ENCODE peak calls at places on chromosomes 16 and 17, in six cellular contexts. One of them, this sample, is unnamed.

GRCh38 chr17:978110-979093 is 1.2 kb downstream of the NXN start:
- DNase-seq in H1: no peak
- DNase-seq in neuronal stem cell: peak; percentile 42
- DNase-seq in IMR-90: peak; percentile 61
- DNase-seq in mesenchymal stem cell: peak; percentile 68
- DNase-seq in mesendoderm: peak; percentile 48
- DNase-seq in this sample: no peak

GRCh38 chr17:21213005-21213404 is 956 bp downstream of the TMEM11 start:
- DNase-seq in H1: no peak
- DNase-seq in neuronal stem cell: no peak
- DNase-seq in IMR-90: no peak
- DNase-seq in mesenchymal stem cell: no peak
- DNase-seq in mesendoderm: no peak
- DNase-seq in this sample: no peak

GRCh38 chr16:1338119-1338730 is 4.8 kb downstream of the BAIAP3 start:
- DNase-seq in H1: no peak
- DNase-seq in neuronal stem cell: no peak
- DNase-seq in IMR-90: no peak
- DNase-seq in mesenchymal stem cell: no peak
- DNase-seq in mesendoderm: no peak
- DNase-seq in this sample: peak; percentile 67

GRCh38 chr16:84947022-84947421 is 64.3 kb downstream of the ZDHHC7 start:
- DNase-seq in H1: no peak
- DNase-seq in neuronal stem cell: no peak
- DNase-seq in IMR-90: no peak
- DNase-seq in mesenchymal stem cell: no peak
- DNase-seq in mesendoderm: no peak
- DNase-seq in this sample: no peak

GRCh38 chr17:81998719-81999438 is 21.4 kb downstream of the ASPSCR1 start:
- DNase-seq in H1: no peak
- DNase-seq in neuronal stem cell: no peak
- DNase-seq in IMR-90: no peak
- DNase-seq in mesenchymal stem cell: no peak
- DNase-seq in mesendoderm: no peak
- DNase-seq in this sample: no peak

GRCh38 chr16:2715519-2715918 is 4.5 kb downstream of the PRSS27 start:
- DNase-seq in H1: no peak
- DNase-seq in neuronal stem cell: peak; percentile 40
- DNase-seq in IMR-90: peak; percentile 46
- DNase-seq in mesenchymal stem cell: peak; percentile 51
- DNase-seq in mesendoderm: peak; percentile 59
- DNase-seq in this sample: peak; percentile 77

GRCh38 chr17:7844292-7845154 is 10.3 kb upstream of the TMEM88 start:
- DNase-seq in H1: no peak
- DNase-seq in neuronal stem cell: peak; percentile 85
- DNase-seq in IMR-90: peak; percentile 94
- DNase-seq in mesenchymal stem cell: peak; percentile 98
- DNase-seq in mesendoderm: peak; percentile 97
- DNase-seq in this sample: peak; percentile 97

GRCh38 chr17:1362964-1363363 is 37.1 kb downstream of the YWHAE start:
- DNase-seq in H1: no peak
- DNase-seq in neuronal stem cell: no peak
- DNase-seq in IMR-90: no peak
- DNase-seq in mesenchymal stem cell: no peak
- DNase-seq in mesendoderm: no peak
- DNase-seq in this sample: no peak

GRCh38 chr16:30473231-30474061 is 904 bp downstream of the ITGAL start:
- DNase-seq in H1: no peak
- DNase-seq in neuronal stem cell: no peak
- DNase-seq in IMR-90: no peak
- DNase-seq in mesenchymal stem cell: no peak
- DNase-seq in mesendoderm: no peak
- DNase-seq in this sample: no peak

GRCh38 chr16:88634141-88634993 is 4.0 kb upstream of the IL17C start:
- DNase-seq in H1: no peak
- DNase-seq in neuronal stem cell: peak; percentile 46
- DNase-seq in IMR-90: peak; percentile 23
- DNase-seq in mesenchymal stem cell: peak; percentile 85
- DNase-seq in mesendoderm: peak; percentile 80
- DNase-seq in this sample: peak; percentile 85

GRCh38 chr16:14460726-14461125 is 169.3 kb downstream of the PARN start:
- DNase-seq in H1: no peak
- DNase-seq in neuronal stem cell: no peak
- DNase-seq in IMR-90: no peak
- DNase-seq in mesenchymal stem cell: no peak
- DNase-seq in mesendoderm: no peak
- DNase-seq in this sample: no peak

GRCh38 chr17:65630502-65630901 is 69.1 kb upstream of the AXIN2 start:
- DNase-seq in H1: no peak
- DNase-seq in neuronal stem cell: no peak
- DNase-seq in IMR-90: no peak
- DNase-seq in mesenchymal stem cell: no peak
- DNase-seq in mesendoderm: no peak
- DNase-seq in this sample: no peak

GRCh38 chr16:54487933-54488332 is 201.3 kb upstream of the IRX3 start:
- DNase-seq in H1: no peak
- DNase-seq in neuronal stem cell: no peak
- DNase-seq in IMR-90: no peak
- DNase-seq in mesenchymal stem cell: no peak
- DNase-seq in mesendoderm: no peak
- DNase-seq in this sample: no peak

GRCh38 chr16:65414284-65414984 is 292.6 kb upstream of the CDH11 start:
- DNase-seq in H1: no peak
- DNase-seq in neuronal stem cell: no peak
- DNase-seq in IMR-90: peak; percentile 87
- DNase-seq in mesenchymal stem cell: peak; percentile 83
- DNase-seq in mesendoderm: peak; percentile 4
- DNase-seq in this sample: no peak

GRCh38 chr17:82106697-82107305 is 8.8 kb upstream of the FASN start:
- DNase-seq in H1: no peak
- DNase-seq in neuronal stem cell: no peak
- DNase-seq in IMR-90: no peak
- DNase-seq in mesenchymal stem cell: no peak
- DNase-seq in mesendoderm: no peak
- DNase-seq in this sample: no peak

GRCh38 chr16:84844561-84845495 is 25.0 kb downstream of the CRISPLD2 start:
- DNase-seq in H1: peak; percentile 56
- DNase-seq in neuronal stem cell: peak; percentile 33
- DNase-seq in IMR-90: no peak
- DNase-seq in mesenchymal stem cell: no peak
- DNase-seq in mesendoderm: peak; percentile 46
- DNase-seq in this sample: peak; percentile 64

GRCh38 chr16:86217001-86217890 is 293.1 kb upstream of the FOXF1 start:
- DNase-seq in H1: no peak
- DNase-seq in neuronal stem cell: no peak
- DNase-seq in IMR-90: no peak
- DNase-seq in mesenchymal stem cell: no peak
- DNase-seq in mesendoderm: no peak
- DNase-seq in this sample: no peak

GRCh38 chr16:9489823-9490467 is 398.5 kb downstream of the HAPSTR1 start:
- DNase-seq in H1: no peak
- DNase-seq in neuronal stem cell: no peak
- DNase-seq in IMR-90: no peak
- DNase-seq in mesenchymal stem cell: no peak
- DNase-seq in mesendoderm: no peak
- DNase-seq in this sample: no peak

GRCh38 chr17:65123757-65124675 is 13.2 kb upstream of the RGS9 start:
- DNase-seq in H1: no peak
- DNase-seq in neuronal stem cell: no peak
- DNase-seq in IMR-90: peak; percentile 76
- DNase-seq in mesenchymal stem cell: peak; percentile 33
- DNase-seq in mesendoderm: no peak
- DNase-seq in this sample: no peak

GRCh38 chr16:21565816-21566669 is 33.3 kb upstream of the METTL9 start:
- DNase-seq in H1: no peak
- DNase-seq in neuronal stem cell: no peak
- DNase-seq in IMR-90: no peak
- DNase-seq in mesenchymal stem cell: no peak
- DNase-seq in mesendoderm: no peak
- DNase-seq in this sample: no peak

GRCh38 chr16:50520451-50521245 is 27.5 kb upstream of the NKD1 start:
- DNase-seq in H1: no peak
- DNase-seq in neuronal stem cell: no peak
- DNase-seq in IMR-90: no peak
- DNase-seq in mesenchymal stem cell: no peak
- DNase-seq in mesendoderm: no peak
- DNase-seq in this sample: peak; percentile 14

GRCh38 chr17:40035162-40035559 is 19.0 kb downstream of the MED24 start:
- DNase-seq in H1: peak; percentile 43
- DNase-seq in neuronal stem cell: peak; percentile 61
- DNase-seq in IMR-90: peak; percentile 47
- DNase-seq in mesenchymal stem cell: peak; percentile 63
- DNase-seq in mesendoderm: peak; percentile 77
- DNase-seq in this sample: peak; percentile 91

GRCh38 chr16:89764711-89765201 is 43.4 kb downstream of the ZNF276 start:
- DNase-seq in H1: no peak
- DNase-seq in neuronal stem cell: no peak
- DNase-seq in IMR-90: no peak
- DNase-seq in mesenchymal stem cell: peak; percentile 38
- DNase-seq in mesendoderm: no peak
- DNase-seq in this sample: no peak
- H3K4me1 ChIP-seq in H1: no peaks in the 10 kb centered on the region
- H3K4me1 ChIP-seq in neuronal stem cell: no peaks in the 10 kb centered on the region
- H3K4me1 ChIP-seq in IMR-90: no peaks in the 10 kb centered on the region
- H3K4me1 ChIP-seq in mesenchymal stem cell: no peaks in the 10 kb centered on the region
- H3K4me1 ChIP-seq in mesendoderm: no peaks in the 10 kb centered on the region
- H3K4me1 ChIP-seq in this sample: no peaks in the 10 kb centered on the region

GRCh38 chr17:14307560-14308024 is 6.7 kb downstream of the HS3ST3B1 start:
- DNase-seq in H1: no peak
- DNase-seq in neuronal stem cell: no peak
- DNase-seq in IMR-90: peak; percentile 83
- DNase-seq in mesenchymal stem cell: peak; percentile 65
- DNase-seq in mesendoderm: no peak
- DNase-seq in this sample: peak; percentile 3
- H3K4me2 ChIP-seq in H1: peak overlapping the region; percentile 51
- H3K4me2 ChIP-seq in neuronal stem cell: no peak overlapping the region
- H3K4me2 ChIP-seq in IMR-90: peak overlapping the region; percentile 92
- H3K4me2 ChIP-seq in mesenchymal stem cell: peak overlapping the region; percentile 21
- H3K4me2 ChIP-seq in mesendoderm: no peak overlapping the region
- H3K4me2 ChIP-seq in this sample: no peak overlapping the region

GRCh38 chr16:68085259-68086071 is at the start of gene NFATC3:
- DNase-seq in H1: peak; percentile 85
- DNase-seq in neuronal stem cell: no peak
- DNase-seq in IMR-90: peak; percentile 94
- DNase-seq in mesenchymal stem cell: peak; percentile 96
- DNase-seq in mesendoderm: peak; percentile 75
- DNase-seq in this sample: peak; percentile 37

GRCh38 chr16:68083239-68083781 is 1.9 kb upstream of the NFATC3 start:
- DNase-seq in H1: no peak
- DNase-seq in neuronal stem cell: no peak
- DNase-seq in IMR-90: no peak
- DNase-seq in mesenchymal stem cell: no peak
- DNase-seq in mesendoderm: no peak
- DNase-seq in this sample: no peak

GRCh38 chr16:68083861-68084503 is 1.2 kb upstream of the NFATC3 start:
- DNase-seq in H1: no peak
- DNase-seq in neuronal stem cell: peak; percentile 53
- DNase-seq in IMR-90: peak; percentile 37
- DNase-seq in mesenchymal stem cell: peak; percentile 75
- DNase-seq in mesendoderm: peak; percentile 75
- DNase-seq in this sample: no peak

GRCh38 chr16:68086336-68086821 is 1.2 kb downstream of the NFATC3 start:
- DNase-seq in H1: no peak
- DNase-seq in neuronal stem cell: no peak
- DNase-seq in IMR-90: peak; percentile 59
- DNase-seq in mesenchymal stem cell: peak; percentile 71
- DNase-seq in mesendoderm: peak; percentile 44
- DNase-seq in this sample: no peak

DNA sequence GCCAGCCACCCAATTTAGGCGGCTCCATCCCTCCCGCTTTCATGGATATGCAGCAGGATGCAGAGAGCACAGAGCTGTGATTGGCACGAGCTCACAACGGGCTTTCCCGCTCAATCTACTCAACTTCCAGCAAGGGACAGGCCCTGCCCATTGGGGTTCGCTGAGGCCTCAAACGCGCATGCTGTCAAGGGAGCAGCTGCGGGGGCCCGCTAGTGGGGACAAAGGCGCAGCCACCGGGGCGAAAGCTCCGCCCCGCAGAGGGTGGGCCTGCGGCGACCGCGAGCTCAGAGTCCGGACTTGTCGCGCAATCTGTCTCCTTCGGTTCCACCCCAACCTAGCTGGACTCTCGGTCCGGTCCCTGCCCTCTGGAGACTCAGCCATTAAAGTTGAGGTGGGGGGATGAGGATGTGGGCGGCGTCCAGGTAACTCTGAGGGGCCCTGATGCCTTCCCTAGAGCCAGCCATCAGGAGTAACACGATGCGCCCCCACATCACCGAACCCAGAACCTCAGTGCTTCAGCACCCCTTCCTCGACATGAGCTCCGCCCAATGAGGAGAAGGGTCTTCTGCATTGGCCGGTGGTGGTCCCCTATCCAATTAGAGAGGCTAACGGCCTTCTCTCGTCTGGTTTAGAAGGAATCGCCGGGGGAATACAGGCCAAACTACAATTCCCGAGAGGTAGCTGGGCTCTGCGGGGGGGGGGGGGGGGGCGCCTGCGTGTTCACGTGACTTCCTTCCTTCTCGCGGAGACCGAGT is 489 bp upstream of the NFATC3 start:
- DNase-seq in H1: peak; percentile 77
- DNase-seq in neuronal stem cell: peak; percentile 96
- DNase-seq in IMR-90: peak; percentile 61
- DNase-seq in mesenchymal stem cell: peak; percentile 87
- DNase-seq in mesendoderm: peak; percentile 98
- DNase-seq in this sample: peak; percentile 99
- H4K8ac ChIP-seq in H1: peak overlapping the region; percentile 93
- H4K8ac ChIP-seq in neuronal stem cell: peak overlapping the region; percentile 70
- H4K8ac ChIP-seq in IMR-90: peak overlapping the region; percentile 99
- H4K8ac ChIP-seq in mesenchymal stem cell: peak overlapping the region; percentile 99
- H4K8ac ChIP-seq in mesendoderm: peak overlapping the region; percentile 94
- H4K8ac ChIP-seq in this sample: no peak overlapping the region

DNA sequence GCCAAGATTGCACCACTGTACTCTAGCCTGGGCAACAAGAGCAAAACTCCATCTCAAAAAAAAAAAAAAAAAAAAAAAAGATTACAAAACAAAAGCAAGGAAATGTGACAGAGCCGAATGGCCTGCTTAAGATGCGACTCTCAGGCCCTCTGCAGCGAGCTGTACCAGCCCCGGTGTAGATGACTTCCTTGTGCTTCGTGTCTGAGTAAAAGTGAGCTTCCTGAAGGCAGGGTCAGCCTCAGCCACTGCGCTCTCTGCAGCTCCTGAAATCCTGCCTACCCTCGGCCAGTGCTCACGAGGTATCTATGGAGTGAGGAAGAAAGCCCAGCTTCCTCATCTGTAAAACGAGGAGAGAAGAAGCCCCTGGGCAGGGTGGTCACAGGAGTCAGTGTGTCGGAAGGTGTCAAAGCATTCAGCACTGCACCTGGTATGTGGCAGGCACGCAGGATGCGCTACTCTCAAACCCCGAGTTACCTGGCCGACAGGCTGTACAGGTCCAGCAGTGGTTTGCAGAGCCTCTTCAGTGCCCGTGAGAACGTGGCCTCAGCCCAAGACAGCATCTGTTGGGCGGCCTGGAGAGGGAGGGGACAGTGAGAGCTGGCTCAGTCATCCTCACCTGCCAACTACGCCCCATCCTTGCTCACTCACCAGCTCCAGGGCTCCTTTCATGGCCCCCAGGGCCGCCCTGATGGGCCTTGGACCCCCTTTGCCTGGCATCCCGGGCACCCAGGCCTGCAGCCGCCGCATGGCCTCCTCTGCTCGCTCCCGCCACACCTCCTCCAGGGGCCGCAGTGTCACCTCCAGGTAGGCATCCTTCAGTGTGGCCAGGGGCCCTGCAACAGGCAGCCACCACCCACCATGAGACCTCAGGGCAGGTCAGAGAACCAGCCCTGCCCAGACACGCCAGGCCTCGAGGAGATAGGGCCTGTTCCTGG is 44.6 kb downstream of the RMI2 start:
- DNase-seq in H1: no peak
- DNase-seq in neuronal stem cell: no peak
- DNase-seq in IMR-90: no peak
- DNase-seq in mesenchymal stem cell: no peak
- DNase-seq in mesendoderm: no peak
- DNase-seq in this sample: no peak
- H3K4me1 ChIP-seq in H1: no peaks in the 10 kb centered on the region
- H3K4me1 ChIP-seq in neuronal stem cell: peaks cover 13% of the 10 kb centered on the region
- H3K4me1 ChIP-seq in IMR-90: peaks cover 5% of the 10 kb centered on the region
- H3K4me1 ChIP-seq in mesenchymal stem cell: peaks cover 15% of the 10 kb centered on the region
- H3K4me1 ChIP-seq in mesendoderm: no peaks in the 10 kb centered on the region
- H3K4me1 ChIP-seq in this sample: no peaks in the 10 kb centered on the region

This sample was measured in H9.